ENCODE peak calls at places on chromosomes 13 and 19, in six cellular contexts. One of them, this sample, is unnamed.

GRCh38 chr13:114022309-114022669 is 48.4 kb upstream of the C13orf46 start:
- DNase-seq in mesenchymal stem cell: no peak
- DNase-seq in T-helper 1 cell: no peak
- DNase-seq in GM23338: no peak
- DNase-seq in left ventricle myocardium inferior: no peak
- DNase-seq in HTR-8/SVneo: no peak
- DNase-seq in this sample: no peak

GRCh38 chr19:35408284-35409171 is 37.7 kb downstream of the GPR42 start:
- DNase-seq in left ventricle myocardium inferior: no peak
- DNase-seq in HTR-8/SVneo: no peak
- DNase-seq in GM23338: no peak
- DNase-seq in mesenchymal stem cell: no peak
- DNase-seq in T-helper 1 cell: no peak
- DNase-seq in this sample: no peak

GRCh38 chr19:6247007-6247288 is 32.8 kb downstream of the MLLT1 start:
- DNase-seq in left ventricle myocardium inferior: no peak
- DNase-seq in HTR-8/SVneo: no peak
- DNase-seq in mesenchymal stem cell: no peak
- DNase-seq in GM23338: no peak
- DNase-seq in T-helper 1 cell: no peak
- DNase-seq in this sample: no peak

GRCh38 chr19:28208745-28209144 is 1004.2 kb downstream of the UQCRFS1 start:
- DNase-seq in HTR-8/SVneo: no peak
- DNase-seq in GM23338: peak; percentile 8
- DNase-seq in left ventricle myocardium inferior: no peak
- DNase-seq in mesenchymal stem cell: no peak
- DNase-seq in T-helper 1 cell: no peak
- DNase-seq in this sample: no peak

GRCh38 chr19:48596679-48597465 is 9.7 kb upstream of the SPACA4 start:
- DNase-seq in mesenchymal stem cell: no peak
- DNase-seq in T-helper 1 cell: peak; percentile 36
- DNase-seq in left ventricle myocardium inferior: no peak
- DNase-seq in HTR-8/SVneo: no peak
- DNase-seq in GM23338: no peak
- DNase-seq in this sample: no peak

GRCh38 chr19:3178973-3179738 is 587 bp downstream of the S1PR4 start:
- DNase-seq in left ventricle myocardium inferior: no peak
- DNase-seq in T-helper 1 cell: no peak
- DNase-seq in HTR-8/SVneo: no peak
- DNase-seq in mesenchymal stem cell: no peak
- DNase-seq in GM23338: no peak
- DNase-seq in this sample: no peak

GRCh38 chr19:1302534-1303239 is 17.0 kb downstream of the EFNA2 start:
- DNase-seq in GM23338: no peak
- DNase-seq in HTR-8/SVneo: no peak
- DNase-seq in left ventricle myocardium inferior: no peak
- DNase-seq in T-helper 1 cell: no peak
- DNase-seq in mesenchymal stem cell: no peak
- DNase-seq in this sample: no peak

GRCh38 chr13:91017031-91017668 is 330.3 kb upstream of the MIR17HG start:
- DNase-seq in mesenchymal stem cell: peak; percentile 61
- DNase-seq in HTR-8/SVneo: peak; percentile 28
- DNase-seq in left ventricle myocardium inferior: no peak
- DNase-seq in T-helper 1 cell: no peak
- DNase-seq in GM23338: peak; percentile 64
- DNase-seq in this sample: peak; percentile 73

GRCh38 chr13:48749699-48750473 is 96.2 kb downstream of the CYSLTR2 start:
- DNase-seq in T-helper 1 cell: no peak
- DNase-seq in HTR-8/SVneo: peak; percentile 57
- DNase-seq in GM23338: peak; percentile 82
- DNase-seq in left ventricle myocardium inferior: peak; percentile 80
- DNase-seq in mesenchymal stem cell: peak; percentile 99
- DNase-seq in this sample: peak; percentile 89

GRCh38 chr13:74979703-74980102 is 502.3 kb downstream of the TBC1D4 start:
- DNase-seq in mesenchymal stem cell: no peak
- DNase-seq in left ventricle myocardium inferior: no peak
- DNase-seq in T-helper 1 cell: no peak
- DNase-seq in GM23338: no peak
- DNase-seq in HTR-8/SVneo: no peak
- DNase-seq in this sample: no peak

GRCh38 chr13:45607931-45608330 is 7.6 kb downstream of the ERICH6B start:
- DNase-seq in T-helper 1 cell: no peak
- DNase-seq in mesenchymal stem cell: no peak
- DNase-seq in GM23338: no peak
- DNase-seq in left ventricle myocardium inferior: no peak
- DNase-seq in HTR-8/SVneo: no peak
- DNase-seq in this sample: no peak

GRCh38 chr13:86464193-86464592 is 665.0 kb upstream of the SLITRK6 start:
- DNase-seq in T-helper 1 cell: no peak
- DNase-seq in left ventricle myocardium inferior: no peak
- DNase-seq in HTR-8/SVneo: peak; percentile 7
- DNase-seq in GM23338: peak; percentile 40
- DNase-seq in mesenchymal stem cell: no peak
- DNase-seq in this sample: peak; percentile 24

GRCh38 chr19:54708781-54709180 is 15.5 kb upstream of the KIR3DL3 start:
- DNase-seq in GM23338: no peak
- DNase-seq in T-helper 1 cell: no peak
- DNase-seq in HTR-8/SVneo: no peak
- DNase-seq in left ventricle myocardium inferior: no peak
- DNase-seq in mesenchymal stem cell: no peak
- DNase-seq in this sample: no peak

GRCh38 chr19:41569481-41570150 is 6.3 kb upstream of the CEACAM21 start:
- DNase-seq in T-helper 1 cell: no peak
- DNase-seq in mesenchymal stem cell: no peak
- DNase-seq in GM23338: peak; percentile 21
- DNase-seq in left ventricle myocardium inferior: no peak
- DNase-seq in HTR-8/SVneo: no peak
- DNase-seq in this sample: peak; percentile 2

GRCh38 chr19:1041272-1041834 is 1.4 kb downstream of the ABCA7 start:
- DNase-seq in T-helper 1 cell: no peak
- DNase-seq in mesenchymal stem cell: no peak
- DNase-seq in GM23338: no peak
- DNase-seq in HTR-8/SVneo: no peak
- DNase-seq in left ventricle myocardium inferior: no peak
- DNase-seq in this sample: no peak

GRCh38 chr13:19890030-19890429 is 26.6 kb upstream of the ZMYM5 start:
- DNase-seq in HTR-8/SVneo: no peak
- DNase-seq in T-helper 1 cell: no peak
- DNase-seq in left ventricle myocardium inferior: no peak
- DNase-seq in GM23338: no peak
- DNase-seq in mesenchymal stem cell: no peak
- DNase-seq in this sample: no peak

GRCh38 chr13:51154029-51154555 is 43.0 kb upstream of the C13orf42 start:
- DNase-seq in left ventricle myocardium inferior: no peak
- DNase-seq in mesenchymal stem cell: peak; percentile 62
- DNase-seq in T-helper 1 cell: no peak
- DNase-seq in HTR-8/SVneo: no peak
- DNase-seq in GM23338: no peak
- DNase-seq in this sample: no peak

This sample was measured in mesendoderm.